ENCODE peak calls at places on chromosome 19, in six cellular contexts. One of them, this sample, is unnamed.

GRCh38 chr19:53192771-53193533 is at the start of gene ZNF665:
- DNase-seq in OCI-LY7: peak; percentile 93
- DNase-seq in heart right ventricle: peak; percentile 91
- DNase-seq in mucosa of descending colon: peak; percentile 92
- DNase-seq in thyroid gland: peak; percentile 92
- DNase-seq in type B pancreatic cell: peak; percentile 85
- DNase-seq in this sample: peak; percentile 83

GRCh38 chr19:23415034-23415433 is 19.8 kb upstream of the ZNF91 start:
- DNase-seq in type B pancreatic cell: no peak
- DNase-seq in thyroid gland: no peak
- DNase-seq in heart right ventricle: no peak
- DNase-seq in OCI-LY7: no peak
- DNase-seq in mucosa of descending colon: peak; percentile 59
- DNase-seq in this sample: peak; percentile 14

GRCh38 chr19:33195711-33196347 is 1.7 kb downstream of the LRP3 start:
- DNase-seq in mucosa of descending colon: peak; percentile 46
- DNase-seq in OCI-LY7: no peak
- DNase-seq in heart right ventricle: no peak
- DNase-seq in thyroid gland: no peak
- DNase-seq in type B pancreatic cell: peak; percentile 70
- DNase-seq in this sample: no peak

GRCh38 chr19:40954573-40954972 is 36.5 kb upstream of the CYP2B6 start:
- DNase-seq in thyroid gland: no peak
- DNase-seq in type B pancreatic cell: no peak
- DNase-seq in mucosa of descending colon: no peak
- DNase-seq in OCI-LY7: peak; percentile 9
- DNase-seq in heart right ventricle: no peak
- DNase-seq in this sample: no peak

GRCh38 chr19:2333027-2333806 is 4.7 kb downstream of the SPPL2B start:
- DNase-seq in mucosa of descending colon: peak; percentile 87
- DNase-seq in heart right ventricle: no peak
- DNase-seq in OCI-LY7: peak; percentile 79
- DNase-seq in thyroid gland: no peak
- DNase-seq in type B pancreatic cell: no peak
- DNase-seq in this sample: no peak

GRCh38 chr19:10431943-10432735 is 11.8 kb downstream of the PDE4A start:
- DNase-seq in heart right ventricle: peak; percentile 77
- DNase-seq in mucosa of descending colon: peak; percentile 86
- DNase-seq in thyroid gland: peak; percentile 72
- DNase-seq in OCI-LY7: no peak
- DNase-seq in type B pancreatic cell: no peak
- DNase-seq in this sample: peak; percentile 86

GRCh38 chr19:57377498-57378146 is 12.0 kb upstream of the ZNF548 start:
- DNase-seq in mucosa of descending colon: no peak
- DNase-seq in OCI-LY7: no peak
- DNase-seq in type B pancreatic cell: no peak
- DNase-seq in thyroid gland: no peak
- DNase-seq in heart right ventricle: no peak
- DNase-seq in this sample: no peak

GRCh38 chr19:10718205-10719196 is 622 bp downstream of the DNM2 start:
- DNase-seq in mucosa of descending colon: peak; percentile 78
- DNase-seq in heart right ventricle: no peak
- DNase-seq in OCI-LY7: peak; percentile 63
- DNase-seq in thyroid gland: peak; percentile 50
- DNase-seq in type B pancreatic cell: no peak
- DNase-seq in this sample: peak; percentile 64

GRCh38 chr19:3234800-3235199 is 10.3 kb downstream of the CELF5 start:
- DNase-seq in thyroid gland: no peak
- DNase-seq in heart right ventricle: no peak
- DNase-seq in mucosa of descending colon: no peak
- DNase-seq in type B pancreatic cell: no peak
- DNase-seq in OCI-LY7: no peak
- DNase-seq in this sample: no peak

GRCh38 chr19:48333467-48334384 is 8.4 kb downstream of the EMP3 start:
- DNase-seq in OCI-LY7: peak; percentile 96
- DNase-seq in type B pancreatic cell: peak; percentile 85
- DNase-seq in mucosa of descending colon: peak; percentile 98
- DNase-seq in heart right ventricle: peak; percentile 86
- DNase-seq in thyroid gland: peak; percentile 96
- DNase-seq in this sample: peak; percentile 96

GRCh38 chr19:53898680-53899341 is 10.3 kb upstream of the CACNG7 start:
- DNase-seq in OCI-LY7: no peak
- DNase-seq in heart right ventricle: no peak
- DNase-seq in type B pancreatic cell: no peak
- DNase-seq in mucosa of descending colon: no peak
- DNase-seq in thyroid gland: no peak
- DNase-seq in this sample: no peak

GRCh38 chr19:6649189-6649588 is 20.8 kb downstream of the TNFSF14 start:
- DNase-seq in type B pancreatic cell: no peak
- DNase-seq in thyroid gland: no peak
- DNase-seq in heart right ventricle: no peak
- DNase-seq in OCI-LY7: no peak
- DNase-seq in mucosa of descending colon: no peak
- DNase-seq in this sample: no peak

GRCh38 chr19:30369833-30370232 is 2.4 kb upstream of the ZNF536 start:
- DNase-seq in mucosa of descending colon: no peak
- DNase-seq in heart right ventricle: no peak
- DNase-seq in thyroid gland: no peak
- DNase-seq in type B pancreatic cell: no peak
- DNase-seq in OCI-LY7: no peak
- DNase-seq in this sample: no peak

GRCh38 chr19:29666634-29667389 is 1.6 kb downstream of the PLEKHF1 start:
- DNase-seq in mucosa of descending colon: peak; percentile 73
- DNase-seq in type B pancreatic cell: no peak
- DNase-seq in heart right ventricle: peak; percentile 83
- DNase-seq in thyroid gland: peak; percentile 68
- DNase-seq in OCI-LY7: no peak
- DNase-seq in this sample: no peak

GRCh38 chr19:35773020-35773809 is 2.1 kb upstream of the ARHGAP33 start:
- DNase-seq in mucosa of descending colon: no peak
- DNase-seq in type B pancreatic cell: no peak
- DNase-seq in heart right ventricle: no peak
- DNase-seq in OCI-LY7: no peak
- DNase-seq in thyroid gland: no peak
- DNase-seq in this sample: no peak

GRCh38 chr19:30281903-30282302 is 90.3 kb upstream of the ZNF536 start:
- DNase-seq in OCI-LY7: no peak
- DNase-seq in heart right ventricle: no peak
- DNase-seq in mucosa of descending colon: no peak
- DNase-seq in type B pancreatic cell: no peak
- DNase-seq in thyroid gland: no peak
- DNase-seq in this sample: no peak

GRCh38 chr19:12657966-12658365 is 8.6 kb downstream of the MAN2B1 start:
- DNase-seq in mucosa of descending colon: no peak
- DNase-seq in heart right ventricle: no peak
- DNase-seq in type B pancreatic cell: no peak
- DNase-seq in thyroid gland: no peak
- DNase-seq in OCI-LY7: no peak
- DNase-seq in this sample: no peak

GRCh38 chr19:45423033-45423588 is 606 bp downstream of the ERCC1 start:
- DNase-seq in type B pancreatic cell: no peak
- DNase-seq in OCI-LY7: no peak
- DNase-seq in thyroid gland: no peak
- DNase-seq in heart right ventricle: no peak
- DNase-seq in mucosa of descending colon: no peak
- DNase-seq in this sample: no peak

GRCh38 chr19:58170860-58171259 is 12.0 kb upstream of the ZNF274 start:
- DNase-seq in OCI-LY7: no peak
- DNase-seq in heart right ventricle: no peak
- DNase-seq in type B pancreatic cell: no peak
- DNase-seq in mucosa of descending colon: no peak
- DNase-seq in thyroid gland: no peak
- DNase-seq in this sample: no peak

GRCh38 chr19:24074720-24075119 is 12.3 kb upstream of the ZNF254 start:
- DNase-seq in type B pancreatic cell: no peak
- DNase-seq in thyroid gland: no peak
- DNase-seq in heart right ventricle: no peak
- DNase-seq in OCI-LY7: no peak
- DNase-seq in mucosa of descending colon: no peak
- DNase-seq in this sample: no peak

GRCh38 chr19:14577885-14578427 is 4.9 kb upstream of the CLEC17A start:
- DNase-seq in thyroid gland: no peak
- DNase-seq in mucosa of descending colon: no peak
- DNase-seq in heart right ventricle: no peak
- DNase-seq in OCI-LY7: peak; percentile 88
- DNase-seq in type B pancreatic cell: no peak
- DNase-seq in this sample: no peak

DNA sequence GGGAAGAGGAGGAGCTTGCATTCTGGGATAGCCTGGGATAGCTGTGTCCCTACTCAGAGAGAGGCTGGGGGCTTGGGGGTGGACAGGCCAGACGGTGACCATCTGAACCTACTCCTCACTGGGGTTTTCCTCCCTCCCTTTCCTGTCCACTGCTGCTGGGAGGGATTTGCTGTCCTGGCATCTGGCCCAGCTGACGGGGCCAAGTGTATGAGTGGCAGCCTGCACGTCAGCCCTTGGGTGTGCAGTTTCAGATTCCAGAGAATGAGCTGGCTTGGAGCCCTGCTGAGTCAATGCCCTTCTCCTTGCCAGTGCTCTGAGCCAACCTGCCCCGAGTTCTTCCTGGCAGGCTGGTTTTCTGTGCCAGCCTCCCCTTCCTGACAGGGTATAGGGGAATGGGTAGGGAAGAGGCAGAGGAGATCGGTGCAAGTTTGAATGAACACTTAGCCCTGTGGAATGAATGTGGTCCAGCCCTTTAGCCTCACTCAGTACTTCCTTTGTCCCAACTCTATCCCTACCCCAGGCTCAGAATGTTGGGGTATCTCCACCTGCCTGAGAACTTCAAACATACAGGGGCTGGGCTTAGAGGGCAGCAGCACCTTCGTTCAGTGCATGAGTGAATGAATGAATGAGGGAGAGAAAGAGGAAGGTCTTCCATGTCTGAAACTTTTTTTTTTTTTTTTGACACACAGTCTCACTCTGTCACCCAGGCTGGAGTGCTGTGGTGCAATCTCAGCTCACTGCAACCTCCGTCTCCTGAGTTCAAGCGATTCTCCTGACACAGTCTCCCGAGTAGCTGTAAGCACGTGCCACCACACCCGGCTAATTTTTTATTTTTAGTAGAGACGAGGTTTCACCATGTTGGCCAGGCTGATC is 1.8 kb upstream of the ANGPTL4 start:
- DNase-seq in type B pancreatic cell: no peak
- DNase-seq in OCI-LY7: no peak
- DNase-seq in mucosa of descending colon: peak; percentile 91
- DNase-seq in heart right ventricle: peak; percentile 95
- DNase-seq in thyroid gland: peak; percentile 99
- DNase-seq in this sample: no peak
- TF ChIP-seq CTCF in type B pancreatic cell: no peak
- TF ChIP-seq CTCF in OCI-LY7: no peak
- TF ChIP-seq CTCF in mucosa of descending colon: no peak
- TF ChIP-seq CTCF in heart right ventricle: no peak
- TF ChIP-seq CTCF in thyroid gland: no peak
- TF ChIP-seq CTCF in this sample: no peak

GRCh38 chr19:46928951-46929350 is 68.2 kb downstream of the ARHGAP35 start:
- DNase-seq in mucosa of descending colon: no peak
- DNase-seq in OCI-LY7: no peak
- DNase-seq in thyroid gland: no peak
- DNase-seq in type B pancreatic cell: no peak
- DNase-seq in heart right ventricle: no peak
- DNase-seq in this sample: no peak
- TF ChIP-seq CTCF in mucosa of descending colon: no peak
- TF ChIP-seq CTCF in OCI-LY7: peak; percentile 50
- TF ChIP-seq CTCF in thyroid gland: no peak
- TF ChIP-seq CTCF in type B pancreatic cell: peak; percentile 24
- TF ChIP-seq CTCF in heart right ventricle: no peak
- TF ChIP-seq CTCF in this sample: no peak

GRCh38 chr19:789473-790052 is 7.7 kb upstream of the PTBP1 start:
- DNase-seq in mucosa of descending colon: no peak
- DNase-seq in type B pancreatic cell: peak; percentile 74
- DNase-seq in OCI-LY7: no peak
- DNase-seq in heart right ventricle: peak; percentile 67
- DNase-seq in thyroid gland: no peak
- DNase-seq in this sample: no peak
- TF ChIP-seq CTCF in mucosa of descending colon: no peak
- TF ChIP-seq CTCF in type B pancreatic cell: peak; percentile 9
- TF ChIP-seq CTCF in OCI-LY7: no peak
- TF ChIP-seq CTCF in heart right ventricle: no peak
- TF ChIP-seq CTCF in thyroid gland: no peak
- TF ChIP-seq CTCF in this sample: no peak

DNA sequence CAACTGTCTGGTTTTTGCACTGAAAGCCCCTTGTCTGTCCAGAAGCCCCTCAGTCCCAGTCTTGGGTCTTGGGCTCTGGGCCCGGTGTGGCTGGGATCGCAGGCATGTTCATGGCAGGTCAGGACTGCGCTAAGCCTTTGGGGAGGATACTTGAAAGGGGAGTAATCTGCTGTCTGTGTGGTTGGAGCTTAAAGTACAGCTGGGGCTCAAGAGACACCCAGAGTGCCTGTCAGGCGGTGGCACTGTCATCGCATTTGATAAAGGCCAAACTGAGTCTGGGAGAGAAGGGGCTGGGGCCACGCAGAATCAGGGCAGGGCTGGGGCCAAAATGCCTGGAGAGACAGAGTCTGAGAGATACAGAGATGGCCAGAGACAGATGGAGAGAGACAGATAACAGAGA is 4.2 kb upstream of the CILP2 start:
- DNase-seq in mucosa of descending colon: no peak
- DNase-seq in thyroid gland: no peak
- DNase-seq in type B pancreatic cell: no peak
- DNase-seq in heart right ventricle: no peak
- DNase-seq in OCI-LY7: no peak
- DNase-seq in this sample: no peak
- TF ChIP-seq CTCF in mucosa of descending colon: no peak
- TF ChIP-seq CTCF in thyroid gland: no peak
- TF ChIP-seq CTCF in type B pancreatic cell: no peak
- TF ChIP-seq CTCF in heart right ventricle: no peak
- TF ChIP-seq CTCF in OCI-LY7: no peak
- TF ChIP-seq CTCF in this sample: no peak